ENCODE peak calls at places on chromosomes 13 and 19, in four cellular contexts. U, H, J and Q are unnamed samples.

GRCh38 chr19:1780272-1780957 is 27.1 kb downstream of the ONECUT3 start:
- DNase-seq in U (peak), H (no peak), J (no peak), Q (no peak)

GRCh38 chr19:43775299-43775890 is 5.4 kb downstream of the KCNN4 start:
- DNase-seq in U (no peak), H (no peak), J (no peak), Q (no peak)

GRCh38 chr13:27792393-27793218 is at the start of gene GSX1:
- DNase-seq in U (peak), H (peak), J (peak), Q (no peak)

GRCh38 chr19:15299568-15300409 is 32.5 kb downstream of the BRD4 start:
- DNase-seq in U (peak), H (no peak), J (no peak), Q (no peak)

GRCh38 chr19:1259873-1260748 is 9.0 kb upstream of the CIRBP start:
- DNase-seq in U (peak), H (no peak), J (peak), Q (no peak)

GRCh38 chr19:1110809-1111640 is 7.2 kb downstream of the GPX4 start:
- DNase-seq in U (peak), H (no peak), J (no peak), Q (no peak)

GRCh38 chr13:50850445-50850844 is 7.0 kb upstream of the DLEU7 start:
- DNase-seq in U (no peak), H (no peak), J (no peak), Q (no peak)

GRCh38 chr19:49894879-49895565 is 1.7 kb downstream of the IL4I1 start:
- DNase-seq in U (no peak), H (no peak), J (no peak), Q (no peak)

GRCh38 chr19:48608798-48609263 is 2.3 kb downstream of the SPACA4 start:
- DNase-seq in U (peak), H (no peak), J (peak), Q (peak)

GRCh38 chr19:3458595-3459284 is 21.6 kb downstream of the SMIM24 start:
- DNase-seq in U (no peak), H (no peak), J (no peak), Q (no peak)

GRCh38 chr19:33458171-33458633 is 63.4 kb downstream of the PEPD start:
- DNase-seq in U (no peak), H (no peak), J (no peak), Q (no peak)